ENCODE peak calls at places on chromosomes 7 and 10, in nine cellular contexts. S, I, V, B, H, U, Z, A and P are unnamed samples.

GRCh38 chr10:546971-547590 is 142.4 kb downstream of the DIP2C start:
- DNase-seq in S (no peak), I (no peak), V (no peak), B (no peak), H (no peak), U (no peak), Z (peak; percentile 21), A (no peak), P (peak; percentile 51)

GRCh38 chr7:151459726-151460473 is 20.0 kb upstream of the CRYGN start:
- DNase-seq in S (no peak), I (peak; percentile 72), V (peak; percentile 77), B (no peak), H (no peak), U (peak; percentile 90), Z (peak; percentile 96), A (no peak), P (no peak)

GRCh38 chr7:100802951-100803350 is 24.4 kb downstream of the EPHB4 start:
- DNase-seq in S (peak; percentile 33), I (no peak), V (no peak), B (no peak), H (no peak), U (no peak), Z (no peak), A (no peak), P (peak; percentile 36)

GRCh38 chr10:53315709-53316108 is 543.1 kb upstream of the MBL2 start:
- DNase-seq in S (no peak), I (no peak), V (no peak), B (no peak), H (no peak), U (no peak), Z (no peak), A (no peak), P (no peak)

GRCh38 chr7:1578513-1578912 is 8.7 kb upstream of the PSMG3 start:
- DNase-seq in S (no peak), I (no peak), V (no peak), B (no peak), H (no peak), U (no peak), Z (no peak), A (no peak), P (no peak)

GRCh38 chr10:132641966-132642731 is 104.6 kb downstream of the INPP5A start:
- DNase-seq in S (no peak), I (peak; percentile 34), V (peak; percentile 10), B (no peak), H (no peak), U (peak; percentile 34), Z (peak; percentile 64), A (no peak), P (no peak)

GRCh38 chr10:133260895-133261725 is 15.6 kb downstream of the ADAM8 start:
- DNase-seq in S (peak; percentile 81), I (peak; percentile 85), V (peak; percentile 48), B (peak; percentile 62), H (peak; percentile 81), U (peak; percentile 82), Z (peak; percentile 84), A (peak; percentile 78), P (peak; percentile 83)

GRCh38 chr10:26025500-26025899 is 91.5 kb downstream of the MYO3A start:
- DNase-seq in S (no peak), I (no peak), V (no peak), B (no peak), H (no peak), U (no peak), Z (no peak), A (no peak), P (no peak)

GRCh38 chr7:37089972-37090371 is 358.7 kb downstream of the ELMO1 start:
- DNase-seq in S (no peak), I (no peak), V (no peak), B (no peak), H (no peak), U (no peak), Z (no peak), A (no peak), P (no peak)

GRCh38 chr10:101903827-101904520 is 60.4 kb upstream of the KCNIP2 start:
- DNase-seq in S (peak; percentile 69), I (no peak), V (no peak), B (no peak), H (peak; percentile 58), U (no peak), Z (no peak), A (no peak), P (peak; percentile 91)

GRCh38 chr10:97913554-97913953 is 63.9 kb downstream of the GOLGA7B start:
- DNase-seq in S (no peak), I (peak; percentile 34), V (no peak), B (no peak), H (no peak), U (no peak), Z (no peak), A (no peak), P (no peak)

GRCh38 chr7:50637725-50638643 is 72.8 kb upstream of the DDC start:
- DNase-seq in S (no peak), I (no peak), V (no peak), B (no peak), H (no peak), U (no peak), Z (no peak), A (no peak), P (no peak)

GRCh38 chr7:55279080-55279845 is 85.9 kb upstream of the LANCL2 start:
- DNase-seq in S (no peak), I (no peak), V (no peak), B (no peak), H (no peak), U (no peak), Z (no peak), A (no peak), P (no peak)

GRCh38 chr7:44222776-44223261 is 22.0 kb downstream of the YKT6 start:
- DNase-seq in S (no peak), I (peak; percentile 27), V (no peak), B (no peak), H (no peak), U (peak; percentile 19), Z (no peak), A (no peak), P (peak; percentile 48)

GRCh38 chr7:34156336-34156735 is 251.0 kb downstream of the BMPER start:
- DNase-seq in S (no peak), I (no peak), V (no peak), B (no peak), H (no peak), U (no peak), Z (no peak), A (no peak), P (no peak)

GRCh38 chr10:23968296-23968695 is 240.6 kb upstream of the KIAA1217 start:
- DNase-seq in S (no peak), I (no peak), V (no peak), B (no peak), H (no peak), U (no peak), Z (no peak), A (no peak), P (no peak)

GRCh38 chr7:133863362-133864061 is 263.6 kb upstream of the LRGUK start:
- DNase-seq in S (no peak), I (no peak), V (no peak), B (no peak), H (no peak), U (no peak), Z (no peak), A (no peak), P (no peak)

GRCh38 chr10:57015595-57016303 is 654.7 kb upstream of the ZWINT start:
- DNase-seq in S (no peak), I (no peak), V (no peak), B (no peak), H (no peak), U (no peak), Z (no peak), A (no peak), P (no peak)

GRCh38 chr7:149885191-149886017 is 11.6 kb downstream of the ATP6V0E2 start:
- DNase-seq in S (no peak), I (no peak), V (peak; percentile 19), B (no peak), H (no peak), U (no peak), Z (peak; percentile 62), A (no peak), P (no peak)

GRCh38 chr7:101156277-101156676 is 2.0 kb downstream of the AP1S1 start:
- DNase-seq in S (no peak), I (no peak), V (no peak), B (no peak), H (no peak), U (no peak), Z (no peak), A (no peak), P (peak; percentile 63)

GRCh38 chr10:72250666-72251065 is 23.1 kb upstream of the DDIT4 start:
- DNase-seq in S (no peak), I (no peak), V (peak; percentile 41), B (no peak), H (no peak), U (peak; percentile 79), Z (no peak), A (no peak), P (no peak)

GRCh38 chr7:1452205-1452604 is 7.1 kb downstream of the MICALL2 start:
- DNase-seq in S (no peak), I (no peak), V (no peak), B (no peak), H (no peak), U (no peak), Z (no peak), A (no peak), P (no peak)

GRCh38 chr10:129525408-129525807 is 58.4 kb downstream of the MGMT start:
- DNase-seq in S (no peak), I (no peak), V (no peak), B (no peak), H (no peak), U (peak; percentile 42), Z (no peak), A (no peak), P (no peak)

GRCh38 chr7:150753826-150754603 is 16.8 kb downstream of the GIMAP5 start:
- DNase-seq in S (no peak), I (no peak), V (no peak), B (no peak), H (no peak), U (no peak), Z (no peak), A (no peak), P (peak; percentile 65)

GRCh38 chr10:125141860-125142484 is 18.4 kb downstream of the CTBP2 start:
- DNase-seq in S (no peak), I (no peak), V (no peak), B (no peak), H (no peak), U (no peak), Z (no peak), A (no peak), P (no peak)

GRCh38 chr10:24162236-24162635 is 46.7 kb upstream of the KIAA1217 start:
- DNase-seq in S (no peak), I (no peak), V (no peak), B (no peak), H (no peak), U (no peak), Z (no peak), A (no peak), P (no peak)

GRCh38 chr7:98252655-98253054 is 623 bp upstream of the TECPR1 start:
- DNase-seq in S (no peak), I (no peak), V (no peak), B (no peak), H (no peak), U (no peak), Z (no peak), A (no peak), P (no peak)

GRCh38 chr7:96426685-96427084 is 104.8 kb upstream of the SLC25A13 start:
- DNase-seq in S (no peak), I (no peak), V (no peak), B (no peak), H (no peak), U (no peak), Z (no peak), A (no peak), P (no peak)

GRCh38 chr10:133309720-133310398 is 1.1 kb downstream of the ZNF511 start:
- DNase-seq in S (no peak), I (peak; percentile 75), V (no peak), B (no peak), H (no peak), U (no peak), Z (no peak), A (no peak), P (no peak)

GRCh38 chr10:8721641-8722040 is 667.2 kb downstream of the GATA3 start:
- DNase-seq in S (no peak), I (no peak), V (no peak), B (no peak), H (no peak), U (no peak), Z (no peak), A (no peak), P (no peak)

GRCh38 chr7:137880432-137880831 is 33.7 kb upstream of the DGKI start:
- DNase-seq in S (no peak), I (no peak), V (no peak), B (no peak), H (no peak), U (no peak), Z (no peak), A (no peak), P (no peak)